ENCODE peak calls at places on chromosome 1, in seven cellular contexts. One of them, this sample, is unnamed.

GRCh38 chr1:204299828-204300365 is 59.8 kb downstream of the PLEKHA6 start:
- DNase-seq in BE2C: peak; percentile 85
- DNase-seq in NB4: no peak
- DNase-seq in breast epithelium: no peak
- DNase-seq in pancreas: no peak
- DNase-seq in AG04449: no peak
- DNase-seq in AG10803: no peak
- DNase-seq in this sample: no peak

GRCh38 chr1:205542367-205542766 is 37.9 kb downstream of the CDK18 start:
- DNase-seq in BE2C: peak; percentile 1
- DNase-seq in NB4: no peak
- DNase-seq in breast epithelium: peak; percentile 37
- DNase-seq in pancreas: no peak
- DNase-seq in AG04449: no peak
- DNase-seq in AG10803: no peak
- DNase-seq in this sample: no peak

GRCh38 chr1:92791487-92792058 is 6.7 kb upstream of the EVI5 start:
- DNase-seq in BE2C: no peak
- DNase-seq in NB4: no peak
- DNase-seq in breast epithelium: no peak
- DNase-seq in pancreas: no peak
- DNase-seq in AG04449: no peak
- DNase-seq in AG10803: no peak
- DNase-seq in this sample: no peak

GRCh38 chr1:203402609-203403337 is 51.9 kb upstream of the FMOD start:
- DNase-seq in BE2C: no peak
- DNase-seq in NB4: peak; percentile 72
- DNase-seq in breast epithelium: no peak
- DNase-seq in pancreas: no peak
- DNase-seq in AG04449: no peak
- DNase-seq in AG10803: peak; percentile 94
- DNase-seq in this sample: peak; percentile 96

GRCh38 chr1:59560807-59561450 is 253.8 kb upstream of the HOOK1 start:
- DNase-seq in BE2C: no peak
- DNase-seq in NB4: peak; percentile 90
- DNase-seq in breast epithelium: no peak
- DNase-seq in pancreas: no peak
- DNase-seq in AG04449: no peak
- DNase-seq in AG10803: no peak
- DNase-seq in this sample: no peak

GRCh38 chr1:75053207-75053606 is 81.0 kb upstream of the LHX8 start:
- DNase-seq in BE2C: no peak
- DNase-seq in NB4: peak; percentile 4
- DNase-seq in breast epithelium: no peak
- DNase-seq in pancreas: no peak
- DNase-seq in AG04449: no peak
- DNase-seq in AG10803: no peak
- DNase-seq in this sample: no peak

GRCh38 chr1:209040351-209040750 is 543.2 kb upstream of the CAMK1G start:
- DNase-seq in BE2C: no peak
- DNase-seq in NB4: no peak
- DNase-seq in breast epithelium: no peak
- DNase-seq in pancreas: no peak
- DNase-seq in AG04449: no peak
- DNase-seq in AG10803: no peak
- DNase-seq in this sample: no peak

GRCh38 chr1:11707621-11708276 is 16.2 kb downstream of the DRAXIN start:
- DNase-seq in BE2C: peak; percentile 85
- DNase-seq in NB4: peak; percentile 67
- DNase-seq in breast epithelium: peak; percentile 75
- DNase-seq in pancreas: peak; percentile 91
- DNase-seq in AG04449: no peak
- DNase-seq in AG10803: no peak
- DNase-seq in this sample: no peak

GRCh38 chr1:244603498-244603897 is 49.4 kb upstream of the DESI2 start:
- DNase-seq in BE2C: no peak
- DNase-seq in NB4: peak; percentile 44
- DNase-seq in breast epithelium: no peak
- DNase-seq in pancreas: no peak
- DNase-seq in AG04449: no peak
- DNase-seq in AG10803: peak; percentile 39
- DNase-seq in this sample: peak; percentile 49

GRCh38 chr1:220151454-220151853 is 57.5 kb downstream of the IARS2 start:
- DNase-seq in BE2C: no peak
- DNase-seq in NB4: no peak
- DNase-seq in breast epithelium: no peak
- DNase-seq in pancreas: no peak
- DNase-seq in AG04449: no peak
- DNase-seq in AG10803: peak; percentile 16
- DNase-seq in this sample: no peak

GRCh38 chr1:154998818-154999650 is 3.6 kb upstream of the ZBTB7B start:
- DNase-seq in BE2C: peak; percentile 86
- DNase-seq in NB4: peak; percentile 94
- DNase-seq in breast epithelium: no peak
- DNase-seq in pancreas: no peak
- DNase-seq in AG04449: no peak
- DNase-seq in AG10803: peak; percentile 71
- DNase-seq in this sample: peak; percentile 67

GRCh38 chr1:182588460-182589396 is at the start of gene RNASEL:
- DNase-seq in BE2C: no peak
- DNase-seq in NB4: peak; percentile 70
- DNase-seq in breast epithelium: peak; percentile 78
- DNase-seq in pancreas: peak; percentile 87
- DNase-seq in AG04449: no peak
- DNase-seq in AG10803: peak; percentile 60
- DNase-seq in this sample: peak; percentile 88

GRCh38 chr1:45752441-45753052 is 2.1 kb upstream of the IPP start:
- DNase-seq in BE2C: no peak
- DNase-seq in NB4: peak; percentile 11
- DNase-seq in breast epithelium: no peak
- DNase-seq in pancreas: no peak
- DNase-seq in AG04449: no peak
- DNase-seq in AG10803: peak; percentile 53
- DNase-seq in this sample: peak; percentile 58

GRCh38 chr1:108949044-108949443 is 14.2 kb downstream of the CLCC1 start:
- DNase-seq in BE2C: no peak
- DNase-seq in NB4: no peak
- DNase-seq in breast epithelium: no peak
- DNase-seq in pancreas: no peak
- DNase-seq in AG04449: no peak
- DNase-seq in AG10803: no peak
- DNase-seq in this sample: no peak

GRCh38 chr1:154404984-154405761 is at the start of gene IL6R:
- DNase-seq in BE2C: peak; percentile 60
- DNase-seq in NB4: peak; percentile 97
- DNase-seq in breast epithelium: peak; percentile 92
- DNase-seq in pancreas: peak; percentile 92
- DNase-seq in AG04449: peak; percentile 57
- DNase-seq in AG10803: peak; percentile 95
- DNase-seq in this sample: peak; percentile 93

GRCh38 chr1:19000065-19000464 is 43.6 kb upstream of the IFFO2 start:
- DNase-seq in BE2C: no peak
- DNase-seq in NB4: no peak
- DNase-seq in breast epithelium: peak; percentile 31
- DNase-seq in pancreas: no peak
- DNase-seq in AG04449: no peak
- DNase-seq in AG10803: no peak
- DNase-seq in this sample: no peak

GRCh38 chr1:82059931-82060330 is 259.2 kb downstream of the ADGRL2 start:
- DNase-seq in BE2C: no peak
- DNase-seq in NB4: no peak
- DNase-seq in breast epithelium: no peak
- DNase-seq in pancreas: no peak
- DNase-seq in AG04449: no peak
- DNase-seq in AG10803: no peak
- DNase-seq in this sample: no peak

GRCh38 chr1:153922076-153922837 is 515 bp downstream of the GATAD2B start:
- DNase-seq in BE2C: peak; percentile 87
- DNase-seq in NB4: peak; percentile 83
- DNase-seq in breast epithelium: peak; percentile 58
- DNase-seq in pancreas: no peak
- DNase-seq in AG04449: no peak
- DNase-seq in AG10803: no peak
- DNase-seq in this sample: no peak

GRCh38 chr1:53311104-53311908 is 16.6 kb downstream of the LRP8 start:
- DNase-seq in BE2C: no peak
- DNase-seq in NB4: no peak
- DNase-seq in breast epithelium: no peak
- DNase-seq in pancreas: peak; percentile 26
- DNase-seq in AG04449: no peak
- DNase-seq in AG10803: no peak
- DNase-seq in this sample: no peak

GRCh38 chr1:8702848-8703810 is 114.3 kb downstream of the RERE start:
- DNase-seq in BE2C: peak; percentile 87
- DNase-seq in NB4: peak; percentile 90
- DNase-seq in breast epithelium: peak; percentile 67
- DNase-seq in pancreas: peak; percentile 96
- DNase-seq in AG04449: no peak
- DNase-seq in AG10803: peak; percentile 90
- DNase-seq in this sample: peak; percentile 95
- TF ChIP-seq CTCF in BE2C: no peak
- TF ChIP-seq CTCF in NB4: no peak
- TF ChIP-seq CTCF in breast epithelium: peak; percentile 26
- TF ChIP-seq CTCF in pancreas: no peak
- TF ChIP-seq CTCF in AG04449: peak; percentile 24
- TF ChIP-seq CTCF in AG10803: no peak
- TF ChIP-seq CTCF in this sample: no peak

GRCh38 chr1:38120552-38121230 is 74.1 kb upstream of the POU3F1 start:
- DNase-seq in BE2C: no peak
- DNase-seq in NB4: no peak
- DNase-seq in breast epithelium: no peak
- DNase-seq in pancreas: no peak
- DNase-seq in AG04449: no peak
- DNase-seq in AG10803: peak; percentile 24
- DNase-seq in this sample: no peak

GRCh38 chr1:38125837-38126520 is 79.4 kb upstream of the POU3F1 start:
- DNase-seq in BE2C: no peak
- DNase-seq in NB4: no peak
- DNase-seq in breast epithelium: no peak
- DNase-seq in pancreas: no peak
- DNase-seq in AG04449: no peak
- DNase-seq in AG10803: no peak
- DNase-seq in this sample: no peak

GRCh38 chr1:38121231-38121680 is 74.7 kb upstream of the POU3F1 start:
- DNase-seq in BE2C: no peak
- DNase-seq in NB4: no peak
- DNase-seq in breast epithelium: no peak
- DNase-seq in pancreas: no peak
- DNase-seq in AG04449: no peak
- DNase-seq in AG10803: no peak
- DNase-seq in this sample: no peak

GRCh38 chr1:38125016-38125415 is 78.4 kb upstream of the POU3F1 start:
- DNase-seq in BE2C: no peak
- DNase-seq in NB4: no peak
- DNase-seq in breast epithelium: no peak
- DNase-seq in pancreas: no peak
- DNase-seq in AG04449: no peak
- DNase-seq in AG10803: no peak
- DNase-seq in this sample: no peak

DNA sequence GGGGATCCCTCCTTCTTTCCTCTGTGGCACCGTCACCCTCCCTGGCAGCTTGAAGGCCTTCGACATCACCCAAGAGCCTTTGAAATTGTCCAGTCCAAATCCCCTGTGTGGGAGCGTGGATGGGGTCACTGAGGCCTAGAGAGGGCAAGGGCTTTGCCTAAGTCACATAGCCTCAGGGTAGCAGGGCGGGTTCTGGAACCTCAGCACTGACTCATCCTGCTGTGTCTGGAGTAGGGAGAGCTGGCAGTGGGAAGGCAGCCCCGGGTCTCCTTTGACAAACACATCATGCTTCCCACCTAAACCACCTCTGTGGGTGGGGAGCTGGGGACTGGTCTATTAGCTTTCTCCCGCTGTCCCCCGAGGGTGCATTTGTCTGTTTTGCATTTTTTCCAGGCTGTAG is 76.8 kb upstream of the POU3F1 start:
- DNase-seq in BE2C: peak; percentile 33
- DNase-seq in NB4: no peak
- DNase-seq in breast epithelium: no peak
- DNase-seq in pancreas: no peak
- DNase-seq in AG04449: no peak
- DNase-seq in AG10803: peak; percentile 5
- DNase-seq in this sample: no peak
- H3K4me3 ChIP-seq in BE2C: no peak overlapping the region
- H3K4me3 ChIP-seq in NB4: no peak overlapping the region
- H3K4me3 ChIP-seq in breast epithelium: no peak overlapping the region
- H3K4me3 ChIP-seq in pancreas: no peak overlapping the region
- H3K4me3 ChIP-seq in AG04449: no peak overlapping the region
- H3K4me3 ChIP-seq in AG10803: no peak overlapping the region
- H3K4me3 ChIP-seq in this sample: no peak overlapping the region

DNA sequence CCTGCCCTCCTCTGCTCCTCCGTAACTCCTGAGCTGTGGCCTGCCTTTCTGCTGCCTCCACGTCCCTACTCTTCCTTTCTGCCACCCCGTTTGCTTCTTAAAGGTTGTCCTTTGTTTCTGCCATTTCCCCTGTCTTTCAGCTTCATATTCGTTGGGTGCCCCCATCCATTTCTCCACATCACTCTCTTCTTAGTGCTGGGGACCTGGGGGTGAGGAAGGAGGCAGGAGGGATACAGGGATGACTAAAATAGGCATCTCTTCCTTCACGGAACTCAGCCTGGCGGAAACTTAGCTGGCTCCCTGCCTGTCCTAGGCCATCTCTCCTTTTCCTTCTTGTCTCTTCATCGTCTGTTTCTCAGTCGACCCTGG is 67.0 kb upstream of the CD1D start:
- DNase-seq in BE2C: no peak
- DNase-seq in NB4: no peak
- DNase-seq in breast epithelium: no peak
- DNase-seq in pancreas: no peak
- DNase-seq in AG04449: no peak
- DNase-seq in AG10803: no peak
- DNase-seq in this sample: no peak
- TF ChIP-seq CTCF in BE2C: no peak
- TF ChIP-seq CTCF in NB4: no peak
- TF ChIP-seq CTCF in breast epithelium: no peak
- TF ChIP-seq CTCF in pancreas: no peak
- TF ChIP-seq CTCF in AG04449: no peak
- TF ChIP-seq CTCF in AG10803: no peak
- TF ChIP-seq CTCF in this sample: no peak

GRCh38 chr1:98210563-98210962 is 289.7 kb upstream of the DPYD start:
- DNase-seq in BE2C: no peak
- DNase-seq in NB4: no peak
- DNase-seq in breast epithelium: no peak
- DNase-seq in pancreas: no peak
- DNase-seq in AG04449: no peak
- DNase-seq in AG10803: no peak
- DNase-seq in this sample: no peak

GRCh38 chr1:98210064-98210463 is 289.2 kb upstream of the DPYD start:
- DNase-seq in BE2C: no peak
- DNase-seq in NB4: no peak
- DNase-seq in breast epithelium: no peak
- DNase-seq in pancreas: no peak
- DNase-seq in AG04449: peak; percentile 67
- DNase-seq in AG10803: peak; percentile 80
- DNase-seq in this sample: peak; percentile 89

GRCh38 chr1:98203461-98203860 is 282.6 kb upstream of the DPYD start:
- DNase-seq in BE2C: no peak
- DNase-seq in NB4: no peak
- DNase-seq in breast epithelium: no peak
- DNase-seq in pancreas: no peak
- DNase-seq in AG04449: no peak
- DNase-seq in AG10803: peak; percentile 10
- DNase-seq in this sample: peak; percentile 38

GRCh38 chr1:98201640-98202039 is 280.8 kb upstream of the DPYD start:
- DNase-seq in BE2C: no peak
- DNase-seq in NB4: no peak
- DNase-seq in breast epithelium: no peak
- DNase-seq in pancreas: no peak
- DNase-seq in AG04449: peak; percentile 65
- DNase-seq in AG10803: peak; percentile 75
- DNase-seq in this sample: peak; percentile 88

GRCh38 chr1:98205291-98206017 is 284.6 kb upstream of the DPYD start:
- DNase-seq in BE2C: no peak
- DNase-seq in NB4: no peak
- DNase-seq in breast epithelium: no peak
- DNase-seq in pancreas: no peak
- DNase-seq in AG04449: no peak
- DNase-seq in AG10803: no peak
- DNase-seq in this sample: peak; percentile 44
- H3K4me3 ChIP-seq in BE2C: no peak overlapping the region
- H3K4me3 ChIP-seq in NB4: no peak overlapping the region
- H3K4me3 ChIP-seq in breast epithelium: no peak overlapping the region
- H3K4me3 ChIP-seq in pancreas: no peak overlapping the region
- H3K4me3 ChIP-seq in AG04449: no peak overlapping the region
- H3K4me3 ChIP-seq in AG10803: no peak overlapping the region
- H3K4me3 ChIP-seq in this sample: no peak overlapping the region

This sample was measured in fibroblast of villous mesenchyme.